ENCODE peak calls at places on chromosome 10, in nine cellular contexts. S is foreskin fibroblast, C is lower lobe of right lung, Z is fibroblast of pulmonary artery, Q is astrocyte of the spinal cord, N is cardiac fibroblast, K is lower leg skin, A is gastrocnemius medialis, X is tibial artery. R is an unnamed sample.

GRCh38 chr10:104581884-104582603 is 59.0 kb upstream of the SORCS3 start:
- DNase-seq in S (peak; percentile 77), C (no peak), Z (peak; percentile 62), Q (peak; percentile 88), N (peak; percentile 63), K (no peak), A (no peak), X (no peak), R (peak; percentile 14)

GRCh38 chr10:132482090-132482489 is 55.5 kb upstream of the INPP5A start:
- DNase-seq in S (peak; percentile 83), C (peak; percentile 24), Z (peak; percentile 88), Q (peak; percentile 86), N (peak; percentile 66), K (no peak), A (peak; percentile 49), X (no peak), R (peak; percentile 93)

GRCh38 chr10:96089116-96089515 is 41.0 kb upstream of the ZNF518A start:
- DNase-seq in S (no peak), C (no peak), Z (no peak), Q (no peak), N (no peak), K (no peak), A (no peak), X (no peak), R (no peak)

GRCh38 chr10:69649771-69650550 is 19.9 kb downstream of the FAM241B start:
- DNase-seq in S (no peak), C (no peak), Z (no peak), Q (no peak), N (no peak), K (no peak), A (no peak), X (no peak), R (no peak)

GRCh38 chr10:124339951-124340760 is 78.6 kb downstream of the OAT start:
- DNase-seq in S (peak; percentile 98), C (no peak), Z (peak; percentile 84), Q (peak; percentile 88), N (peak; percentile 94), K (peak; percentile 59), A (no peak), X (no peak), R (peak; percentile 32)

GRCh38 chr10:33819206-33819605 is 484.7 kb upstream of the NRP1 start:
- DNase-seq in S (peak; percentile 44), C (no peak), Z (no peak), Q (no peak), N (no peak), K (no peak), A (no peak), X (no peak), R (peak; percentile 14)

GRCh38 chr10:131972474-131973071 is 9.2 kb downstream of the BNIP3 start:
- DNase-seq in S (no peak), C (no peak), Z (peak; percentile 59), Q (peak; percentile 46), N (peak; percentile 58), K (no peak), A (no peak), X (no peak), R (peak; percentile 28)

GRCh38 chr10:3115685-3116084 is 48.3 kb downstream of the PFKP start:
- DNase-seq in S (no peak), C (no peak), Z (no peak), Q (no peak), N (no peak), K (no peak), A (no peak), X (no peak), R (no peak)

GRCh38 chr10:23693398-23693797 is 254.5 kb downstream of the OTUD1 start:
- DNase-seq in S (no peak), C (peak; percentile 43), Z (no peak), Q (no peak), N (peak; percentile 2), K (no peak), A (no peak), X (no peak), R (no peak)
- H3K4me3 ChIP-seq in S (no peak overlapping the region), C (no peak overlapping the region), Z (no peak overlapping the region), Q (no peak overlapping the region), N (no peak overlapping the region), K (no peak overlapping the region), A (no peak overlapping the region), X (no peak overlapping the region), R (no peak overlapping the region)

GRCh38 chr10:78945838-78946237 is 122.9 kb upstream of the ZMIZ1 start:
- DNase-seq in S (no peak), C (no peak), Z (no peak), Q (no peak), N (no peak), K (no peak), A (no peak), X (no peak), R (no peak)

GRCh38 chr10:78942006-78942405 is 126.8 kb upstream of the ZMIZ1 start:
- DNase-seq in S (no peak), C (peak; percentile 13), Z (no peak), Q (peak; percentile 32), N (no peak), K (no peak), A (no peak), X (no peak), R (peak; percentile 28)

GRCh38 chr10:78947226-78947625 is 121.5 kb upstream of the ZMIZ1 start:
- DNase-seq in S (no peak), C (no peak), Z (no peak), Q (no peak), N (no peak), K (no peak), A (no peak), X (no peak), R (no peak)

GRCh38 chr10:78947733-78948132 is 121.0 kb upstream of the ZMIZ1 start:
- DNase-seq in S (no peak), C (no peak), Z (no peak), Q (no peak), N (no peak), K (no peak), A (no peak), X (no peak), R (no peak)

DNA sequence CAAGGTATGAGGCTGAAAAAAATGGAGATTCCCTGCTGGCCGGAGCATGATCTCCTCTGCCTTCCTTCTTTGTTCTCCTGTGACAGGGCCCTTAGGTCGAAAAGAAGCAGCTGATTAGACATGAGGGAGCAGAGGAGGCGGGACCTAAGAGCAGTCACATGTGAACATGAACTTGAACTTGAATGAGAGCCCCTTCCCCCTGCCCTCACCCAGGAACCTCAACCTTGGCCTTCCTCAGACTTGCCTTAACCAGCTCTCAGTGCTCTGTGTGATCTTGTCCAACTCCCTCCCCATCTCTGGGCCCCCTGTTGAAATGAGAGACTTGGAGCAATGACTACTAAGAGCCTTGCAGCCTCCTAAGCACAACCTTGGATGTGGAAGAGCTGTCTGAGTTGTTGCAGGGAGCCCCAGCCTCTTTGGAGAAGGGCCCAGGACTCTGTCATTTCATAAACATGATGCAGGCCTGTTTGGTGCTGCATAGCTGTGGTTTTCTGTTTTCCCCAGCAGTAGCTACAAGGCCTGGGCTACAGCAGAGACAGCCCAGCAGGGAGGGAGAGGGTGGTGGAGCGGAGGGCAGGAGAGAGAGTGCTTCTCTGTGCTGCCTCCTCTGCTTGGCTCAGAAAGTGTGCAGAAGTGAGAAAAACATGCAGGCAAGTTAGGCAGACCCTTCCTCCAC is 124.0 kb upstream of the ZMIZ1 start:
- DNase-seq in S (peak; percentile 93), C (peak; percentile 3), Z (peak; percentile 96), Q (peak; percentile 98), N (peak; percentile 94), K (no peak), A (peak; percentile 58), X (peak; percentile 74), R (peak; percentile 98)
- TF ChIP-seq CTCF in S (no peak), C (no peak), Z (peak; percentile 24), Q (peak; percentile 34), N (no peak), K (no peak), A (no peak), X (no peak), R (no peak)

GRCh38 chr10:29736325-29737208 is 101.8 kb upstream of the SVIL start:
- DNase-seq in S (peak; percentile 62), C (peak; percentile 83), Z (peak; percentile 50), Q (peak; percentile 58), N (peak; percentile 45), K (peak; percentile 90), A (peak; percentile 71), X (peak; percentile 62), R (peak; percentile 56)

GRCh38 chr10:29737209-29737565 is 102.4 kb upstream of the SVIL start:
- DNase-seq in S (no peak), C (no peak), Z (no peak), Q (no peak), N (no peak), K (no peak), A (no peak), X (no peak), R (no peak)

GRCh38 chr10:29735628-29736324 is 101.0 kb upstream of the SVIL start:
- DNase-seq in S (peak; percentile 61), C (peak; percentile 92), Z (peak; percentile 67), Q (peak; percentile 87), N (peak; percentile 81), K (peak; percentile 97), A (peak; percentile 89), X (peak; percentile 84), R (peak; percentile 66)

GRCh38 chr10:29746080-29746797 is 111.5 kb upstream of the SVIL start:
- DNase-seq in S (peak; percentile 88), C (no peak), Z (peak; percentile 41), Q (peak; percentile 67), N (peak; percentile 47), K (no peak), A (no peak), X (no peak), R (peak; percentile 75)

DNA sequence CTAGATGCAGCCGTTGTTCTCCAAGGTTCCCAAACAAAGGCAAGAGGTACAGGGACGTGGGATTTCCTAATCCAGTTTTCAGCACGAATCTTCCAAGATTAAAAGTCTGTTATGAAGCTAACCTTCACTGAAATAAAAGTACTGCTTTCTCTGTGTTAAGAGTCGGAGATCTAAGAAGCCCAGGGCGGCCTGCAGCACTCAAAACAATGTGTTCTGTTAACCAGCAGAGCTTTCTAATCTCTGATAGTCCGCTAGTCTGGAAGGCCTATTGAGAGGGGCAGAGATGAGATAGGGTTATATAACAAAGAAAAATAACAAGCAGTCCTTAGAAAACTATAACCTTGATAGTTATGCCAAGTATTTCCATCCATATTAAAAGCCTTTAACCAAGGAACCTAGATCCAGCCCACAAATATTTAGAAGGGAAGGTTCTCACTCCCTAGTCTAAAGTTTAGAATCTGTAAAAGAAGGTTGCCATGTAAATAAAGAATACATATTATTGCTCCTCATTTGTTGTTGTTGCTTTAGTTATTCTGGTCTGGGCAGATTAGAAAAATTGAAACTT is 106.3 kb upstream of the SVIL start:
- DNase-seq in S (no peak), C (no peak), Z (no peak), Q (peak; percentile 43), N (no peak), K (no peak), A (no peak), X (no peak), R (peak; percentile 40)
- H3K4me3 ChIP-seq in S (no peak overlapping the region), C (no peak overlapping the region), Z (no peak overlapping the region), Q (no peak overlapping the region), N (no peak overlapping the region), K (no peak overlapping the region), A (no peak overlapping the region), X (no peak overlapping the region), R (no peak overlapping the region)

GRCh38 chr10:110209926-110210662 is 2.7 kb downstream of the MXI1 start:
- DNase-seq in S (peak; percentile 38), C (peak; percentile 69), Z (peak; percentile 25), Q (peak; percentile 45), N (peak; percentile 35), K (peak; percentile 93), A (peak; percentile 39), X (no peak), R (peak; percentile 21)

GRCh38 chr10:110212119-110213006 is 5.0 kb downstream of the MXI1 start:
- DNase-seq in S (no peak), C (peak; percentile 66), Z (no peak), Q (no peak), N (no peak), K (no peak), A (no peak), X (peak; percentile 42), R (no peak)

GRCh38 chr10:110211455-110211843 is 4.0 kb downstream of the MXI1 start:
- DNase-seq in S (no peak), C (no peak), Z (no peak), Q (no peak), N (no peak), K (no peak), A (no peak), X (no peak), R (no peak)

GRCh38 chr10:110209399-110209925 is 2.1 kb downstream of the MXI1 start:
- DNase-seq in S (peak; percentile 71), C (peak; percentile 66), Z (peak; percentile 69), Q (peak; percentile 64), N (peak; percentile 73), K (peak; percentile 94), A (peak; percentile 47), X (peak; percentile 77), R (peak; percentile 68)

GRCh38 chr10:110210663-110211454 is 3.5 kb downstream of the MXI1 start:
- DNase-seq in S (peak; percentile 97), C (peak; percentile 95), Z (peak; percentile 99), Q (peak; percentile 98), N (peak; percentile 99), K (peak; percentile 99), A (peak; percentile 97), X (peak; percentile 96), R (peak; percentile 98)
- TF ChIP-seq CTCF in S (no peak), C (no peak), Z (no peak), Q (no peak), N (no peak), K (no peak), A (no peak), X (no peak), R (no peak)